ENCODE peak calls at places on chromosomes 13 and 19, in four cellular contexts. One of them, this sample, is unnamed.

GRCh38 chr13:110322126-110322827 is 15.2 kb downstream of the COL4A2 start:
- DNase-seq in endodermal cell: no peak
- DNase-seq in fibroblast of lung: no peak
- DNase-seq in SK-N-SH: no peak
- DNase-seq in this sample: no peak

GRCh38 chr13:57740719-57741118 is 109.2 kb downstream of the PCDH17 start:
- DNase-seq in endodermal cell: no peak
- DNase-seq in fibroblast of lung: peak
- DNase-seq in SK-N-SH: peak
- DNase-seq in this sample: peak

GRCh38 chr13:24625870-24626419 is 54.3 kb upstream of the ATP12A start:
- DNase-seq in endodermal cell: no peak
- DNase-seq in fibroblast of lung: no peak
- DNase-seq in SK-N-SH: no peak
- DNase-seq in this sample: no peak

GRCh38 chr13:93235258-93236015 is 8.8 kb downstream of the GPC6 start:
- DNase-seq in SK-N-SH: no peak
- DNase-seq in endodermal cell: no peak
- DNase-seq in fibroblast of lung: no peak
- DNase-seq in this sample: peak

GRCh38 chr19:19064098-19064722 is 416 bp downstream of the SLC25A42 start:
- DNase-seq in SK-N-SH: peak
- DNase-seq in fibroblast of lung: no peak
- DNase-seq in endodermal cell: no peak
- DNase-seq in this sample: no peak

GRCh38 chr19:42287017-42287825 is 14.7 kb upstream of the PRR19 start:
- DNase-seq in endodermal cell: no peak
- DNase-seq in SK-N-SH: no peak
- DNase-seq in fibroblast of lung: no peak
- DNase-seq in this sample: no peak

GRCh38 chr13:29733069-29733700 is 117.2 kb downstream of the UBL3 start:
- DNase-seq in fibroblast of lung: no peak
- DNase-seq in SK-N-SH: no peak
- DNase-seq in endodermal cell: no peak
- DNase-seq in this sample: no peak

GRCh38 chr19:35524181-35524838 is 3.8 kb downstream of the SBSN start:
- DNase-seq in endodermal cell: peak
- DNase-seq in fibroblast of lung: no peak
- DNase-seq in SK-N-SH: no peak
- DNase-seq in this sample: no peak

GRCh38 chr19:55174425-55175116 is 5.5 kb downstream of the SYT5 start:
- DNase-seq in fibroblast of lung: no peak
- DNase-seq in endodermal cell: no peak
- DNase-seq in SK-N-SH: no peak
- DNase-seq in this sample: no peak

GRCh38 chr13:25292301-25292700 is 5.0 kb upstream of the MTMR6 start:
- DNase-seq in endodermal cell: no peak
- DNase-seq in SK-N-SH: peak
- DNase-seq in fibroblast of lung: peak
- DNase-seq in this sample: peak

GRCh38 chr13:33351324-33351723 is 65.8 kb upstream of the STARD13 start:
- DNase-seq in endodermal cell: no peak
- DNase-seq in SK-N-SH: no peak
- DNase-seq in fibroblast of lung: peak
- DNase-seq in this sample: peak

GRCh38 chr13:63190742-63191141 is 1775.1 kb upstream of the PCDH20 start:
- DNase-seq in SK-N-SH: no peak
- DNase-seq in fibroblast of lung: no peak
- DNase-seq in endodermal cell: no peak
- DNase-seq in this sample: peak

GRCh38 chr13:33606692-33607091 is 211.3 kb upstream of the RFC3 start:
- DNase-seq in endodermal cell: peak
- DNase-seq in fibroblast of lung: peak
- DNase-seq in SK-N-SH: no peak
- DNase-seq in this sample: peak

GRCh38 chr13:50829226-50829625 is 14.3 kb downstream of the DLEU7 start:
- DNase-seq in SK-N-SH: no peak
- DNase-seq in endodermal cell: no peak
- DNase-seq in fibroblast of lung: no peak
- DNase-seq in this sample: no peak

GRCh38 chr13:40200273-40200978 is 466.0 kb downstream of the FOXO1 start:
- DNase-seq in SK-N-SH: no peak
- DNase-seq in fibroblast of lung: no peak
- DNase-seq in endodermal cell: no peak
- DNase-seq in this sample: no peak

GRCh38 chr13:67369895-67370660 is 139.9 kb upstream of the PCDH9 start:
- DNase-seq in endodermal cell: no peak
- DNase-seq in fibroblast of lung: peak
- DNase-seq in SK-N-SH: no peak
- DNase-seq in this sample: no peak

GRCh38 chr13:67367385-67367784 is 137.2 kb upstream of the PCDH9 start:
- DNase-seq in fibroblast of lung: no peak
- DNase-seq in SK-N-SH: no peak
- DNase-seq in endodermal cell: no peak
- DNase-seq in this sample: no peak

GRCh38 chr13:67366533-67366932 is 136.4 kb upstream of the PCDH9 start:
- DNase-seq in endodermal cell: no peak
- DNase-seq in SK-N-SH: no peak
- DNase-seq in fibroblast of lung: peak
- DNase-seq in this sample: peak
- TF ChIP-seq CTCF in endodermal cell: peak
- TF ChIP-seq CTCF in SK-N-SH: peak
- TF ChIP-seq CTCF in fibroblast of lung: peak
- TF ChIP-seq CTCF in this sample: peak

GRCh38 chr19:46431824-46432223 is 3.1 kb upstream of the PNMA8C start:
- DNase-seq in SK-N-SH: no peak
- DNase-seq in endodermal cell: peak
- DNase-seq in fibroblast of lung: no peak
- DNase-seq in this sample: no peak
- TF ChIP-seq CTCF in SK-N-SH: no peak
- TF ChIP-seq CTCF in endodermal cell: peak
- TF ChIP-seq CTCF in fibroblast of lung: no peak
- TF ChIP-seq CTCF in this sample: peak

DNA sequence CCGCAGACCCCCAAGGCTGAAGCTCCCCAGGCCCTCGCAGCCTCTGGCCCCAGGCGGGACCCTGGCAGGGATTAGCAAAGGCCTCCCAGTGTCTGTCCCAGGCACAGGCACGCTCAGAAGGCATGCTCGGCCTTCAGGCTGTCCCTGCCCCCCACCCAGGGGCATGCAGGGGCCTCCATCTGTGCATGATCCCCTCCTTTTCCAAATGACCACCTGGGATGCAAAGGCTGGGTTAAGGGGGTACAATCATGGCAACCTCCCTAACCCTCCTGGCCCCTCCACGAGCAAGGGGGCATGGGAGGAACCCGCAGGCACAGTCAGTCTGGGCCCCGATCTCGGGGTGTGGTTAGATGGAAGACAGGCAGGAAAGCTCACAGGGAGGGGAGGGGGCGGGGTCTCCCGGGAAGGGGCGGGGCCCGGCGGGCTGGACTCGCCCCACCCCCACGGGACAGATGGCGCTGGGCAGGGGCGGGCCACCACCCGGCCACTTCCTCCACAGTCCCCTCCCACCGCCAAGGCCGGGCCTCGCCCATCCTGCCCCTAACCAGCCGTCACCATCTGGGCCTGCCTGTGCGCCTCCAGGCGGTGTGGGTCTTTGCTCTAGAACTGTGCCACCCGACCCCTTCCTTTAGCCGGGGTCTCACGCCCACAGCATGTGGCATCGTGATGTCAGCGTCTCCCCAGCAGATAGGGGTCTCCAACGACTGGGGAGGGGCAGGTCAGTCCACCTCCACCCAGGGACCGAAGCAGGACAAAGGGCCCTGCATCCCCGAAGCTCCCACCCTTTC is 7.0 kb upstream of the REXO1 start:
- DNase-seq in fibroblast of lung: peak
- DNase-seq in SK-N-SH: peak
- DNase-seq in endodermal cell: peak
- DNase-seq in this sample: peak
- TF ChIP-seq CTCF in fibroblast of lung: no peak
- TF ChIP-seq CTCF in SK-N-SH: no peak
- TF ChIP-seq CTCF in endodermal cell: no peak
- TF ChIP-seq CTCF in this sample: no peak

GRCh38 chr19:49761625-49762311 is 1.3 kb downstream of the TSKS start:
- DNase-seq in endodermal cell: peak
- DNase-seq in SK-N-SH: no peak
- DNase-seq in fibroblast of lung: peak
- DNase-seq in this sample: no peak
- TF ChIP-seq CTCF in endodermal cell: peak
- TF ChIP-seq CTCF in SK-N-SH: no peak
- TF ChIP-seq CTCF in fibroblast of lung: peak
- TF ChIP-seq CTCF in this sample: no peak

This sample was measured in A673.